ENCODE peak calls at places on chromosomes 1 and 21, in six cellular contexts. C, F, Q, V, N and G are unnamed samples.
A peak's percentile ranks its signal among the peaks of the same experiment; 100 is the strongest.

GRCh38 chr1:93750946-93751345 is 69.3 kb upstream of the BCAR3 start:
- DNase-seq in C (no peak), F (no peak), Q (no peak), V (no peak), N (no peak), G (no peak)

GRCh38 chr1:197779921-197780320 is 4.6 kb upstream of the DENND1B start:
- DNase-seq in C (no peak), F (no peak), Q (no peak), V (no peak), N (no peak), G (no peak)

GRCh38 chr21:15480160-15480559 is 249.6 kb upstream of the USP25 start:
- DNase-seq in C (no peak), F (no peak), Q (no peak), V (no peak), N (no peak), G (no peak)

GRCh38 chr1:211371406-211372105 is 44.9 kb downstream of the TRAF5 start:
- DNase-seq in C (no peak), F (peak; percentile 47), Q (peak; percentile 63), V (no peak), N (peak; percentile 17), G (no peak)

GRCh38 chr1:81484284-81484683 is 316.4 kb upstream of the ADGRL2 start:
- DNase-seq in C (no peak), F (no peak), Q (no peak), V (no peak), N (no peak), G (no peak)

GRCh38 chr1:151653397-151653796 is 41.5 kb downstream of the SNX27 start:
- DNase-seq in C (no peak), F (no peak), Q (no peak), V (no peak), N (no peak), G (no peak)

GRCh38 chr1:108951242-108951641 is 12.0 kb downstream of the CLCC1 start:
- DNase-seq in C (no peak), F (no peak), Q (no peak), V (no peak), N (no peak), G (no peak)

GRCh38 chr21:33064623-33064996 is 5.3 kb upstream of the OLIG1 start:
- DNase-seq in C (no peak), F (no peak), Q (no peak), V (no peak), N (peak; percentile 40), G (peak; percentile 70)

GRCh38 chr1:10788592-10789006 is 7.8 kb downstream of the CASZ1 start:
- DNase-seq in C (no peak), F (no peak), Q (no peak), V (no peak), N (peak; percentile 73), G (peak; percentile 76)

GRCh38 chr21:46662765-46663500 is 27.5 kb downstream of the PRMT2 start:
- DNase-seq in C (no peak), F (no peak), Q (peak; percentile 11), V (no peak), N (no peak), G (no peak)

GRCh38 chr1:115826642-115827041 is 14.3 kb downstream of the NHLH2 start:
- DNase-seq in C (no peak), F (no peak), Q (no peak), V (no peak), N (no peak), G (no peak)

GRCh38 chr1:3776231-3777030 is 3.9 kb downstream of the SMIM1 start:
- DNase-seq in C (no peak), F (no peak), Q (no peak), V (no peak), N (no peak), G (no peak)

GRCh38 chr1:213274140-213274539 is 223.1 kb downstream of the RPS6KC1 start:
- DNase-seq in C (no peak), F (no peak), Q (no peak), V (no peak), N (no peak), G (no peak)

GRCh38 chr1:63746129-63746864 is 27.5 kb upstream of the ROR1 start:
- DNase-seq in C (no peak), F (no peak), Q (no peak), V (no peak), N (peak; percentile 48), G (no peak)

GRCh38 chr21:24375201-24375600 is 1232.1 kb downstream of the MRPL39 start:
- DNase-seq in C (no peak), F (no peak), Q (no peak), V (no peak), N (no peak), G (no peak)

GRCh38 chr1:205597691-205598314 is 34.0 kb downstream of the ELK4 start:
- DNase-seq in C (no peak), F (no peak), Q (no peak), V (no peak), N (no peak), G (no peak)

GRCh38 chr1:197156692-197157091 is 10.2 kb upstream of the ASPM start:
- DNase-seq in C (no peak), F (no peak), Q (no peak), V (no peak), N (no peak), G (no peak)

GRCh38 chr1:6794164-6794563 is 8.9 kb downstream of the CAMTA1 start:
- DNase-seq in C (peak; percentile 26), F (no peak), Q (peak; percentile 8), V (no peak), N (peak; percentile 27), G (no peak)

DNA sequence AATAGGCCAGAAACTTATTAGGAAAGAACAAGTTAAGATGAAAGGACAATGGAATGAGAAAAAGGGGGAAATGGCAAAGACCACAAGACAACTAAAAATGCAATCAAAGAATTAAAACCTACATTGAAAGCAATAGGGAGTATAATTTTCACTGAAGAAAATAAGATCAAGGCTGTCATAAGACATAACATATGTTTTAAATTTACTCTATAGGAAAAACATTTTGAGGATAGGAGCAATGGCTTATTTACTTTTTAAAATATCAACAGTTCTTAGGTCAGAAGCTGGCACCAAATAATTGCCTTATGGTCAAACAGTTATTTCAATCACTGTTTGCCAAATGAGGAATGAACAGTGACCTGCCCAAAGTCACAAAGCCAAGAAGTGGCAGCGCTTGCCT is 171.2 kb upstream of the HOOK1 start:
- DNase-seq in C (no peak), F (no peak), Q (no peak), V (no peak), N (no peak), G (no peak)
- H3K27ac ChIP-seq in C (no peak overlapping the region), F (no peak overlapping the region), Q (no peak overlapping the region), V (peak overlapping the region; percentile 15), N (no peak overlapping the region), G (no peak overlapping the region)

GRCh38 chr1:15584489-15585363 is at the start of gene AGMAT:
- DNase-seq in C (no peak), F (no peak), Q (no peak), V (peak; percentile 47), N (peak; percentile 73), G (no peak)
- TF ChIP-seq CTCF in C (no peak), F (no peak), Q (peak; percentile 30), V (no peak), N (peak; percentile 59), G (no peak)

GRCh38 chr21:42311816-42312625 is 3.2 kb downstream of the TFF3 start:
- DNase-seq in C (no peak), F (no peak), Q (no peak), V (no peak), N (no peak), G (no peak)
- H3K27ac ChIP-seq in C (no peak overlapping the region), F (no peak overlapping the region), Q (no peak overlapping the region), V (no peak overlapping the region), N (no peak overlapping the region), G (no peak overlapping the region)

DNA sequence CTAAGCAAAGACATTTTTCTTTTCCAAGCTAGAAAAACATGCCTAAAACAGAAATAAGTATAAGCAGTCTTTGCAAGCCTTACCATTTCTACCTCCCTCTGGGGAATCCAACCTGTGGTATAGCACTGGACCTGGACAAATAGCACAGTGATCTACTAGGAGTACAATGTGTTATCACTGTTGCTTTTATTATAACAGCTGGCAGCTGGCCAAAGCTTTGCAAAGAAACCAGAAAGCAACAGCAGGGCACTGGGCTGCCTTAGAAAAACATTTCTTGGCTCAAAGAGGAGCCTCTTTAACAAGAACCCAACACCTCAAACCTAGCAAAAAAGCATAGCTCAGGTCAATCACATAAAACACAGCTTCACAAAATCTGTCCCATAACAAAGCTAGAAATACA is 294.5 kb upstream of the GREM2 start:
- DNase-seq in C (no peak), F (no peak), Q (no peak), V (no peak), N (no peak), G (peak; percentile 61)
- TF ChIP-seq CTCF in C (no peak), F (no peak), Q (no peak), V (no peak), N (no peak), G (no peak)

GRCh38 chr1:39133340-39133684 is 71.2 kb upstream of the MACF1 start:
- DNase-seq in C (no peak), F (no peak), Q (no peak), V (no peak), N (no peak), G (no peak)
- H3K27ac ChIP-seq in C (no peak overlapping the region), F (no peak overlapping the region), Q (peak overlapping the region; percentile 98), V (no peak overlapping the region), N (peak overlapping the region; percentile 99), G (peak overlapping the region; percentile 38)

DNA sequence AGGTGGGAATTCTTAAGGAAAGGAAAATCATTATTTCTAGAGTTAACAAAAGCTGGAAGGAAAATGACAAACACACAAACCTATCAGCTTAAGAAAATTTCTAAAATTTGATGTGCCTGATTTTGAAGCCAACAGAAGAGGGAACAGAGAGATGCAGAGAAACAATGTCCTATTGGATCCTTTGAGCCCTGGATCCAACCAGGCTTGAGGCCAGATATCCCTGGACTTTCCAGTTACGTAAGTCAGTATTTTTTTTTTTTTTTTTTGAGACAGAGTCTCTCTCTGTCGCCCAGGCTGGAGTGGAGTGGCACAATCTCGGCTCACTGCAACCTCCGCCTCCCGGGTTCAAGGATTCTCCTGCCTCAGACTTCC is 648.9 kb downstream of the KIF26B start:
- DNase-seq in C (no peak), F (no peak), Q (no peak), V (no peak), N (no peak), G (no peak)
- TF ChIP-seq CTCF in C (no peak), F (no peak), Q (no peak), V (no peak), N (no peak), G (no peak)